ENCODE peak calls at places on chromosome 5, in ten cellular contexts. I is nucleus accumbens; F is cardiac fibroblast; P is NCI-H69; U is astrocyte of the spinal cord; S is stimulated activated CD4-positive, alpha-beta T cell treated with anti-CD3 and anti-CD28 coated beads, Interleukin-4, amount 100 ng/mL, for 48 hours; V is endothelial cell of umbilical vein; C is stimulated activated naive CD8-positive, alpha-beta T cell treated with anti-CD3 and anti-CD28 coated beads, Interleukin-15, amount 100 ng/mL, for 72 hours; W is retinal pigment epithelial cell; T is HT-29. B is an unnamed sample.

GRCh38 chr5:168317521-168318147 is 26.2 kb downstream of the WWC1 start:
- DNase-seq in I (no peak), F (peak), P (peak), U (peak), S (no peak), V (peak), C (no peak), W (peak), T (no peak), B (no peak)

GRCh38 chr5:30392897-30393296 is 800.6 kb upstream of the CDH6 start:
- DNase-seq in I (no peak), F (no peak), P (peak), U (no peak), S (no peak), V (no peak), C (no peak), W (no peak), T (no peak), B (no peak)

GRCh38 chr5:15717002-15717401 is 217.0 kb downstream of the FBXL7 start:
- DNase-seq in I (no peak), F (no peak), P (no peak), U (peak), S (no peak), V (peak), C (no peak), W (peak), T (no peak), B (no peak)

GRCh38 chr5:139655727-139656271 is 7.7 kb downstream of the CXXC5 start:
- DNase-seq in I (no peak), F (peak), P (peak), U (peak), S (no peak), V (no peak), C (no peak), W (no peak), T (peak), B (no peak)

GRCh38 chr5:75330404-75330803 is 6.6 kb upstream of the HMGCR start:
- DNase-seq in I (no peak), F (no peak), P (no peak), U (no peak), S (no peak), V (no peak), C (no peak), W (no peak), T (no peak), B (no peak)

GRCh38 chr5:143418140-143418866 is 14.8 kb upstream of the NR3C1 start:
- DNase-seq in I (no peak), F (no peak), P (peak), U (no peak), S (no peak), V (no peak), C (no peak), W (no peak), T (peak), B (no peak)

GRCh38 chr5:168093200-168093930 is 198.1 kb upstream of the WWC1 start:
- DNase-seq in I (no peak), F (no peak), P (no peak), U (no peak), S (no peak), V (no peak), C (no peak), W (no peak), T (no peak), B (no peak)

GRCh38 chr5:2996248-2996647 is 244.8 kb upstream of the IRX2 start:
- DNase-seq in I (no peak), F (no peak), P (no peak), U (no peak), S (no peak), V (no peak), C (no peak), W (no peak), T (no peak), B (no peak)

GRCh38 chr5:132181011-132181629 is 46.5 kb downstream of the P4HA2 start:
- DNase-seq in I (no peak), F (no peak), P (no peak), U (no peak), S (no peak), V (no peak), C (no peak), W (no peak), T (no peak), B (no peak)

GRCh38 chr5:128036961-128037360 is 46.6 kb upstream of the SLC12A2 start:
- DNase-seq in I (no peak), F (peak), P (peak), U (peak), S (no peak), V (no peak), C (no peak), W (no peak), T (no peak), B (no peak)

GRCh38 chr5:67335391-67335790 is 138.8 kb upstream of the CD180 start:
- DNase-seq in I (no peak), F (no peak), P (no peak), U (no peak), S (no peak), V (no peak), C (no peak), W (no peak), T (no peak), B (no peak)

GRCh38 chr5:91224459-91224858 is 158.7 kb downstream of the ARRDC3 start:
- DNase-seq in I (no peak), F (no peak), P (no peak), U (no peak), S (no peak), V (no peak), C (no peak), W (no peak), T (no peak), B (no peak)

GRCh38 chr5:159700016-159700415 is 216.3 kb upstream of the ADRA1B start:
- DNase-seq in I (no peak), F (no peak), P (no peak), U (no peak), S (no peak), V (no peak), C (no peak), W (no peak), T (no peak), B (no peak)

GRCh38 chr5:139408191-139408590 is 4.3 kb upstream of the SPATA24 start:
- DNase-seq in I (no peak), F (no peak), P (no peak), U (no peak), S (no peak), V (no peak), C (no peak), W (no peak), T (no peak), B (no peak)

GRCh38 chr5:143154495-143155375 is 248.8 kb downstream of the NR3C1 start:
- DNase-seq in I (no peak), F (no peak), P (no peak), U (no peak), S (no peak), V (no peak), C (no peak), W (no peak), T (no peak), B (no peak)

GRCh38 chr5:7397005-7397546 is 1.1 kb downstream of the ADCY2 start:
- DNase-seq in I (no peak), F (no peak), P (peak), U (peak), S (no peak), V (no peak), C (no peak), W (no peak), T (no peak), B (no peak)

GRCh38 chr5:52947851-52948250 is 41.3 kb upstream of the ITGA2 start:
- DNase-seq in I (no peak), F (peak), P (no peak), U (peak), S (no peak), V (no peak), C (no peak), W (no peak), T (no peak), B (no peak)

GRCh38 chr5:106380736-106381135 is 1290.0 kb downstream of the EFNA5 start:
- DNase-seq in I (no peak), F (no peak), P (no peak), U (peak), S (no peak), V (peak), C (no peak), W (no peak), T (no peak), B (no peak)

GRCh38 chr5:74673011-74673790 is 11.8 kb upstream of the HEXB start:
- DNase-seq in I (peak), F (peak), P (peak), U (peak), S (no peak), V (peak), C (no peak), W (no peak), T (peak), B (no peak)

GRCh38 chr5:179468696-179469095 is 81.7 kb upstream of the RUFY1 start:
- DNase-seq in I (no peak), F (no peak), P (no peak), U (no peak), S (no peak), V (no peak), C (no peak), W (no peak), T (no peak), B (no peak)

GRCh38 chr5:5398046-5398445 is 24.4 kb upstream of the ICE1 start:
- DNase-seq in I (no peak), F (no peak), P (no peak), U (no peak), S (no peak), V (no peak), C (no peak), W (no peak), T (no peak), B (no peak)

GRCh38 chr5:161549106-161549505 is 2.6 kb upstream of the GABRB2 start:
- DNase-seq in I (no peak), F (no peak), P (no peak), U (peak), S (no peak), V (no peak), C (no peak), W (peak), T (no peak), B (no peak)

GRCh38 chr5:124773291-124774001 is 27.0 kb upstream of the ZNF608 start:
- DNase-seq in I (no peak), F (no peak), P (peak), U (no peak), S (no peak), V (peak), C (no peak), W (peak), T (no peak), B (no peak)

GRCh38 chr5:107257885-107258520 is 412.7 kb downstream of the EFNA5 start:
- DNase-seq in I (no peak), F (no peak), P (no peak), U (peak), S (no peak), V (no peak), C (no peak), W (no peak), T (no peak), B (no peak)

GRCh38 chr5:115179959-115180709 is 10.4 kb upstream of the TRIM36 start:
- DNase-seq in I (peak), F (peak), P (peak), U (peak), S (no peak), V (peak), C (no peak), W (no peak), T (no peak), B (no peak)

GRCh38 chr5:72633649-72634048 is 126.4 kb upstream of the ZNF366 start:
- DNase-seq in I (no peak), F (peak), P (no peak), U (peak), S (no peak), V (no peak), C (no peak), W (no peak), T (no peak), B (no peak)

GRCh38 chr5:77869115-77869798 is 93.1 kb upstream of the TBCA start:
- DNase-seq in I (no peak), F (no peak), P (peak), U (no peak), S (no peak), V (no peak), C (no peak), W (no peak), T (no peak), B (no peak)

GRCh38 chr5:136799806-136800372 is 434.5 kb upstream of the TRPC7 start:
- DNase-seq in I (no peak), F (no peak), P (peak), U (no peak), S (no peak), V (no peak), C (no peak), W (no peak), T (no peak), B (no peak)

GRCh38 chr5:102196481-102196880 is 99.6 kb downstream of the SLCO4C1 start:
- DNase-seq in I (no peak), F (no peak), P (no peak), U (no peak), S (no peak), V (no peak), C (no peak), W (no peak), T (no peak), B (no peak)

GRCh38 chr5:133453084-133453765 is 159.1 kb downstream of the FSTL4 start:
- DNase-seq in I (no peak), F (no peak), P (no peak), U (no peak), S (no peak), V (no peak), C (no peak), W (no peak), T (no peak), B (no peak)

GRCh38 chr5:117131048-117131679 is 556.5 kb upstream of the SEMA6A start:
- DNase-seq in I (no peak), F (no peak), P (peak), U (no peak), S (no peak), V (no peak), C (no peak), W (no peak), T (no peak), B (no peak)

GRCh38 chr5:33690736-33691135 is 201.1 kb downstream of the ADAMTS12 start:
- DNase-seq in I (no peak), F (peak), P (no peak), U (peak), S (no peak), V (no peak), C (no peak), W (no peak), T (no peak), B (no peak)

GRCh38 chr5:86679949-86680348 is 62.2 kb downstream of the COX7C start:
- DNase-seq in I (no peak), F (no peak), P (no peak), U (no peak), S (no peak), V (no peak), C (no peak), W (peak), T (no peak), B (no peak)

GRCh38 chr5:154418344-154418820 is 27.4 kb upstream of the SAP30L start:
- DNase-seq in I (no peak), F (no peak), P (peak), U (peak), S (no peak), V (no peak), C (no peak), W (no peak), T (no peak), B (no peak)

GRCh38 chr5:67494186-67494842 is 297.7 kb upstream of the CD180 start:
- DNase-seq in I (peak), F (no peak), P (peak), U (no peak), S (no peak), V (no peak), C (no peak), W (no peak), T (no peak), B (no peak)

GRCh38 chr5:154756203-154756870 is 1.2 kb downstream of the LARP1 start:
- DNase-seq in I (peak), F (no peak), P (peak), U (no peak), S (no peak), V (peak), C (peak), W (no peak), T (peak), B (no peak)

GRCh38 chr5:101915559-101915958 is 380.5 kb downstream of the SLCO4C1 start:
- DNase-seq in I (no peak), F (no peak), P (no peak), U (peak), S (no peak), V (no peak), C (no peak), W (no peak), T (peak), B (no peak)

GRCh38 chr5:16178745-16179372 is 732 bp downstream of the MARCHF11 start:
- DNase-seq in I (peak), F (peak), P (peak), U (peak), S (peak), V (peak), C (peak), W (peak), T (no peak), B (peak)

GRCh38 chr5:38825494-38825893 is 20.3 kb upstream of the OSMR start:
- DNase-seq in I (no peak), F (peak), P (no peak), U (peak), S (no peak), V (no peak), C (no peak), W (no peak), T (no peak), B (no peak)

GRCh38 chr5:35478856-35479682 is 138.6 kb upstream of the SPEF2 start:
- DNase-seq in I (no peak), F (peak), P (no peak), U (peak), S (no peak), V (peak), C (no peak), W (no peak), T (peak), B (no peak)